ENCODE peak calls at places on chromosomes 4 and X, in six cellular contexts. One of them, this sample, is unnamed.

GRCh38 chr4:84924439-84924838 is 42.1 kb downstream of the WDFY3 start:
- DNase-seq in cardiac muscle cell: no peak
- DNase-seq in stimulated activated CD4-positive, alpha-beta T cell treated with anti-CD3 and anti-CD28 coated beads, Interleukin-4, amount 100 ng/mL, for 48 hours: no peak
- DNase-seq in iris pigment epithelial cell: no peak
- DNase-seq in Calu3: no peak
- DNase-seq in iPS-NIHi11: no peak
- DNase-seq in this sample: no peak

GRCh38 chr4:864456-865120 is 38.7 kb upstream of the CPLX1 start:
- DNase-seq in cardiac muscle cell: no peak
- DNase-seq in stimulated activated CD4-positive, alpha-beta T cell treated with anti-CD3 and anti-CD28 coated beads, Interleukin-4, amount 100 ng/mL, for 48 hours: no peak
- DNase-seq in iris pigment epithelial cell: no peak
- DNase-seq in Calu3: no peak
- DNase-seq in iPS-NIHi11: no peak
- DNase-seq in this sample: no peak

GRCh38 chr4:28449080-28449479 is 1588.4 kb downstream of the STIM2 start:
- DNase-seq in cardiac muscle cell: no peak
- DNase-seq in stimulated activated CD4-positive, alpha-beta T cell treated with anti-CD3 and anti-CD28 coated beads, Interleukin-4, amount 100 ng/mL, for 48 hours: no peak
- DNase-seq in iris pigment epithelial cell: no peak
- DNase-seq in Calu3: no peak
- DNase-seq in iPS-NIHi11: no peak
- DNase-seq in this sample: no peak

GRCh38 chr4:185202984-185203379 is 818 bp downstream of the CFAP97 start:
- DNase-seq in cardiac muscle cell: no peak
- DNase-seq in stimulated activated CD4-positive, alpha-beta T cell treated with anti-CD3 and anti-CD28 coated beads, Interleukin-4, amount 100 ng/mL, for 48 hours: no peak
- DNase-seq in iris pigment epithelial cell: no peak
- DNase-seq in Calu3: no peak
- DNase-seq in iPS-NIHi11: no peak
- DNase-seq in this sample: no peak

GRCh38 chrX:45757272-45757671 is 556.6 kb upstream of the DIPK2B start:
- DNase-seq in cardiac muscle cell: no peak
- DNase-seq in stimulated activated CD4-positive, alpha-beta T cell treated with anti-CD3 and anti-CD28 coated beads, Interleukin-4, amount 100 ng/mL, for 48 hours: no peak
- DNase-seq in iris pigment epithelial cell: no peak
- DNase-seq in Calu3: no peak
- DNase-seq in iPS-NIHi11: no peak
- DNase-seq in this sample: no peak

GRCh38 chr4:56183344-56183959 is 203.8 kb downstream of the AASDH start:
- DNase-seq in cardiac muscle cell: no peak
- DNase-seq in stimulated activated CD4-positive, alpha-beta T cell treated with anti-CD3 and anti-CD28 coated beads, Interleukin-4, amount 100 ng/mL, for 48 hours: no peak
- DNase-seq in iris pigment epithelial cell: no peak
- DNase-seq in Calu3: no peak
- DNase-seq in iPS-NIHi11: no peak
- DNase-seq in this sample: no peak

GRCh38 chr4:13611283-13611842 is 16.2 kb downstream of the BOD1L1 start:
- DNase-seq in cardiac muscle cell: no peak
- DNase-seq in stimulated activated CD4-positive, alpha-beta T cell treated with anti-CD3 and anti-CD28 coated beads, Interleukin-4, amount 100 ng/mL, for 48 hours: no peak
- DNase-seq in iris pigment epithelial cell: peak
- DNase-seq in Calu3: no peak
- DNase-seq in iPS-NIHi11: no peak
- DNase-seq in this sample: peak

GRCh38 chr4:118346495-118346894 is 6.3 kb downstream of the PRSS12 start:
- DNase-seq in cardiac muscle cell: no peak
- DNase-seq in stimulated activated CD4-positive, alpha-beta T cell treated with anti-CD3 and anti-CD28 coated beads, Interleukin-4, amount 100 ng/mL, for 48 hours: no peak
- DNase-seq in iris pigment epithelial cell: no peak
- DNase-seq in Calu3: no peak
- DNase-seq in iPS-NIHi11: no peak
- DNase-seq in this sample: no peak

GRCh38 chr4:72858328-72858727 is 211.2 kb downstream of the COX18 start:
- DNase-seq in cardiac muscle cell: no peak
- DNase-seq in stimulated activated CD4-positive, alpha-beta T cell treated with anti-CD3 and anti-CD28 coated beads, Interleukin-4, amount 100 ng/mL, for 48 hours: no peak
- DNase-seq in iris pigment epithelial cell: peak
- DNase-seq in Calu3: no peak
- DNase-seq in iPS-NIHi11: no peak
- DNase-seq in this sample: peak

GRCh38 chrX:151543706-151544105 is 19.8 kb upstream of the PASD1 start:
- DNase-seq in cardiac muscle cell: no peak
- DNase-seq in stimulated activated CD4-positive, alpha-beta T cell treated with anti-CD3 and anti-CD28 coated beads, Interleukin-4, amount 100 ng/mL, for 48 hours: no peak
- DNase-seq in iris pigment epithelial cell: peak
- DNase-seq in Calu3: no peak
- DNase-seq in iPS-NIHi11: no peak
- DNase-seq in this sample: no peak

GRCh38 chr4:159446266-159446976 is 343.5 kb downstream of the RAPGEF2 start:
- DNase-seq in cardiac muscle cell: peak
- DNase-seq in stimulated activated CD4-positive, alpha-beta T cell treated with anti-CD3 and anti-CD28 coated beads, Interleukin-4, amount 100 ng/mL, for 48 hours: no peak
- DNase-seq in iris pigment epithelial cell: peak
- DNase-seq in Calu3: peak
- DNase-seq in iPS-NIHi11: peak
- DNase-seq in this sample: peak

GRCh38 chr4:78235800-78236199 is 178.7 kb downstream of the FRAS1 start:
- DNase-seq in cardiac muscle cell: no peak
- DNase-seq in stimulated activated CD4-positive, alpha-beta T cell treated with anti-CD3 and anti-CD28 coated beads, Interleukin-4, amount 100 ng/mL, for 48 hours: no peak
- DNase-seq in iris pigment epithelial cell: no peak
- DNase-seq in Calu3: no peak
- DNase-seq in iPS-NIHi11: no peak
- DNase-seq in this sample: no peak

GRCh38 chrX:134684956-134685355 is 26.7 kb upstream of the PLAC1 start:
- DNase-seq in cardiac muscle cell: no peak
- DNase-seq in stimulated activated CD4-positive, alpha-beta T cell treated with anti-CD3 and anti-CD28 coated beads, Interleukin-4, amount 100 ng/mL, for 48 hours: no peak
- DNase-seq in iris pigment epithelial cell: no peak
- DNase-seq in Calu3: no peak
- DNase-seq in iPS-NIHi11: no peak
- DNase-seq in this sample: no peak

GRCh38 chr4:107893171-107894137 is 37.9 kb upstream of the CYP2U1 start:
- DNase-seq in cardiac muscle cell: no peak
- DNase-seq in stimulated activated CD4-positive, alpha-beta T cell treated with anti-CD3 and anti-CD28 coated beads, Interleukin-4, amount 100 ng/mL, for 48 hours: no peak
- DNase-seq in iris pigment epithelial cell: peak
- DNase-seq in Calu3: no peak
- DNase-seq in iPS-NIHi11: no peak
- DNase-seq in this sample: peak

GRCh38 chr4:7074423-7074822 is 6.6 kb upstream of the GRPEL1 start:
- DNase-seq in cardiac muscle cell: no peak
- DNase-seq in stimulated activated CD4-positive, alpha-beta T cell treated with anti-CD3 and anti-CD28 coated beads, Interleukin-4, amount 100 ng/mL, for 48 hours: no peak
- DNase-seq in iris pigment epithelial cell: no peak
- DNase-seq in Calu3: no peak
- DNase-seq in iPS-NIHi11: no peak
- DNase-seq in this sample: peak

GRCh38 chr4:139564502-139564901 is 8.5 kb upstream of the SETD7 start:
- DNase-seq in cardiac muscle cell: no peak
- DNase-seq in stimulated activated CD4-positive, alpha-beta T cell treated with anti-CD3 and anti-CD28 coated beads, Interleukin-4, amount 100 ng/mL, for 48 hours: no peak
- DNase-seq in iris pigment epithelial cell: no peak
- DNase-seq in Calu3: no peak
- DNase-seq in iPS-NIHi11: peak
- DNase-seq in this sample: no peak

GRCh38 chrX:18886344-18887161 is 97.4 kb downstream of the PHKA2 start:
- DNase-seq in cardiac muscle cell: peak
- DNase-seq in stimulated activated CD4-positive, alpha-beta T cell treated with anti-CD3 and anti-CD28 coated beads, Interleukin-4, amount 100 ng/mL, for 48 hours: peak
- DNase-seq in iris pigment epithelial cell: peak
- DNase-seq in Calu3: peak
- DNase-seq in iPS-NIHi11: peak
- DNase-seq in this sample: no peak

GRCh38 chr4:13413719-13414437 is 70.3 kb downstream of the RAB28 start:
- DNase-seq in cardiac muscle cell: no peak
- DNase-seq in stimulated activated CD4-positive, alpha-beta T cell treated with anti-CD3 and anti-CD28 coated beads, Interleukin-4, amount 100 ng/mL, for 48 hours: no peak
- DNase-seq in iris pigment epithelial cell: no peak
- DNase-seq in Calu3: no peak
- DNase-seq in iPS-NIHi11: no peak
- DNase-seq in this sample: no peak

GRCh38 chr4:109702950-109703663 is at the start of gene CASP6:
- DNase-seq in cardiac muscle cell: peak
- DNase-seq in stimulated activated CD4-positive, alpha-beta T cell treated with anti-CD3 and anti-CD28 coated beads, Interleukin-4, amount 100 ng/mL, for 48 hours: peak
- DNase-seq in iris pigment epithelial cell: peak
- DNase-seq in Calu3: peak
- DNase-seq in iPS-NIHi11: peak
- DNase-seq in this sample: no peak

GRCh38 chr4:176999943-177000543 is 207.3 kb upstream of the VEGFC start:
- DNase-seq in cardiac muscle cell: no peak
- DNase-seq in stimulated activated CD4-positive, alpha-beta T cell treated with anti-CD3 and anti-CD28 coated beads, Interleukin-4, amount 100 ng/mL, for 48 hours: no peak
- DNase-seq in iris pigment epithelial cell: no peak
- DNase-seq in Calu3: peak
- DNase-seq in iPS-NIHi11: peak
- DNase-seq in this sample: no peak

GRCh38 chr4:17033256-17034245 is 135.1 kb upstream of the LDB2 start:
- DNase-seq in cardiac muscle cell: no peak
- DNase-seq in stimulated activated CD4-positive, alpha-beta T cell treated with anti-CD3 and anti-CD28 coated beads, Interleukin-4, amount 100 ng/mL, for 48 hours: no peak
- DNase-seq in iris pigment epithelial cell: peak
- DNase-seq in Calu3: no peak
- DNase-seq in iPS-NIHi11: no peak
- DNase-seq in this sample: no peak

GRCh38 chrX:1435241-1435900 is 17.3 kb downstream of the ASMTL start:
- DNase-seq in cardiac muscle cell: no peak
- DNase-seq in stimulated activated CD4-positive, alpha-beta T cell treated with anti-CD3 and anti-CD28 coated beads, Interleukin-4, amount 100 ng/mL, for 48 hours: no peak
- DNase-seq in iris pigment epithelial cell: no peak
- DNase-seq in Calu3: no peak
- DNase-seq in iPS-NIHi11: no peak
- DNase-seq in this sample: no peak

GRCh38 chr4:145278341-145279121 is 98.1 kb upstream of the OTUD4 start:
- DNase-seq in cardiac muscle cell: no peak
- DNase-seq in stimulated activated CD4-positive, alpha-beta T cell treated with anti-CD3 and anti-CD28 coated beads, Interleukin-4, amount 100 ng/mL, for 48 hours: no peak
- DNase-seq in iris pigment epithelial cell: peak
- DNase-seq in Calu3: no peak
- DNase-seq in iPS-NIHi11: no peak
- DNase-seq in this sample: peak

GRCh38 chrX:10612215-10612614 is 8.2 kb downstream of the MID1 start:
- DNase-seq in cardiac muscle cell: no peak
- DNase-seq in stimulated activated CD4-positive, alpha-beta T cell treated with anti-CD3 and anti-CD28 coated beads, Interleukin-4, amount 100 ng/mL, for 48 hours: no peak
- DNase-seq in iris pigment epithelial cell: peak
- DNase-seq in Calu3: no peak
- DNase-seq in iPS-NIHi11: no peak
- DNase-seq in this sample: no peak

GRCh38 chrX:145524931-145525330 is 277.6 kb downstream of the SPANXN1 start:
- DNase-seq in cardiac muscle cell: peak
- DNase-seq in stimulated activated CD4-positive, alpha-beta T cell treated with anti-CD3 and anti-CD28 coated beads, Interleukin-4, amount 100 ng/mL, for 48 hours: no peak
- DNase-seq in iris pigment epithelial cell: no peak
- DNase-seq in Calu3: no peak
- DNase-seq in iPS-NIHi11: no peak
- DNase-seq in this sample: no peak

GRCh38 chrX:124406294-124407013 is 60.1 kb downstream of the SH2D1A start:
- DNase-seq in cardiac muscle cell: peak
- DNase-seq in stimulated activated CD4-positive, alpha-beta T cell treated with anti-CD3 and anti-CD28 coated beads, Interleukin-4, amount 100 ng/mL, for 48 hours: peak
- DNase-seq in iris pigment epithelial cell: peak
- DNase-seq in Calu3: peak
- DNase-seq in iPS-NIHi11: peak
- DNase-seq in this sample: peak

GRCh38 chr4:168885416-168885815 is 124.6 kb downstream of the CBR4 start:
- DNase-seq in cardiac muscle cell: no peak
- DNase-seq in stimulated activated CD4-positive, alpha-beta T cell treated with anti-CD3 and anti-CD28 coated beads, Interleukin-4, amount 100 ng/mL, for 48 hours: no peak
- DNase-seq in iris pigment epithelial cell: peak
- DNase-seq in Calu3: no peak
- DNase-seq in iPS-NIHi11: no peak
- DNase-seq in this sample: no peak

GRCh38 chr4:7325541-7325940 is 109.2 kb downstream of the PSAPL1 start:
- DNase-seq in cardiac muscle cell: no peak
- DNase-seq in stimulated activated CD4-positive, alpha-beta T cell treated with anti-CD3 and anti-CD28 coated beads, Interleukin-4, amount 100 ng/mL, for 48 hours: no peak
- DNase-seq in iris pigment epithelial cell: no peak
- DNase-seq in Calu3: no peak
- DNase-seq in iPS-NIHi11: no peak
- DNase-seq in this sample: no peak

GRCh38 chr4:164828945-164829344 is 48.0 kb upstream of the APELA start:
- DNase-seq in cardiac muscle cell: no peak
- DNase-seq in stimulated activated CD4-positive, alpha-beta T cell treated with anti-CD3 and anti-CD28 coated beads, Interleukin-4, amount 100 ng/mL, for 48 hours: no peak
- DNase-seq in iris pigment epithelial cell: no peak
- DNase-seq in Calu3: no peak
- DNase-seq in iPS-NIHi11: no peak
- DNase-seq in this sample: no peak

This sample was measured in skeletal muscle cell.